ENCODE peak calls at places on chromosomes 13 and 19, in four cellular contexts. P is CD4-positive, CD25-positive, alpha-beta regulatory T cell; C is skeletal muscle cell; X is NCI-H2081. O is an unnamed sample.

GRCh38 chr19:17249887-17250548 is 4.3 kb upstream of the NR2F6 start:
- DNase-seq in C (no peak), X (no peak), P (no peak), O (no peak)

GRCh38 chr13:40895207-40895606 is 105.8 kb downstream of the SLC25A15 start:
- DNase-seq in X (no peak), P (no peak), C (no peak), O (no peak)

GRCh38 chr19:54420383-54421168 is 5.3 kb downstream of the TTYH1 start:
- DNase-seq in C (no peak), X (no peak), P (no peak), O (no peak)

GRCh38 chr13:95168191-95168590 is 133.1 kb downstream of the ABCC4 start:
- DNase-seq in P (no peak), C (no peak), X (no peak), O (no peak)

GRCh38 chr13:110332750-110333149 is 25.7 kb downstream of the COL4A2 start:
- DNase-seq in C (no peak), X (no peak), P (no peak), O (no peak)

GRCh38 chr13:103517066-103517767 is 451.0 kb upstream of the SLC10A2 start:
- DNase-seq in C (no peak), X (peak), P (no peak), O (no peak)

GRCh38 chr19:46674416-46675178 is 13.6 kb upstream of the DACT3 start:
- DNase-seq in C (no peak), X (peak), P (no peak), O (no peak)

GRCh38 chr19:34188388-34188787 is 16.1 kb downstream of the LSM14A start:
- DNase-seq in P (no peak), C (no peak), X (no peak), O (no peak)

GRCh38 chr13:110339263-110339662 is 32.2 kb downstream of the COL4A2 start:
- DNase-seq in P (no peak), X (no peak), C (no peak), O (no peak)

GRCh38 chr13:25232937-25233515 is 54.3 kb downstream of the MTMR6 start:
- DNase-seq in C (no peak), X (peak), P (peak), O (peak)

GRCh38 chr13:22173605-22174004 is 502.7 kb downstream of the FGF9 start:
- DNase-seq in C (no peak), P (no peak), X (no peak), O (no peak)

GRCh38 chr13:75902166-75903104 is 266.3 kb downstream of the LMO7 start:
- DNase-seq in C (no peak), X (no peak), P (no peak), O (peak)

GRCh38 chr19:31127132-31127967 is 221.9 kb downstream of the TSHZ3 start:
- DNase-seq in C (peak), P (no peak), X (no peak), O (no peak)

GRCh38 chr19:28359819-28360414 is 853.0 kb downstream of the UQCRFS1 start:
- DNase-seq in P (no peak), C (no peak), X (no peak), O (no peak)

GRCh38 chr13:98478134-98479129 is 98.5 kb downstream of the STK24 start:
- DNase-seq in X (no peak), C (no peak), P (no peak), O (no peak)

GRCh38 chr13:51222510-51223283 is 499 bp downstream of the FAM124A start:
- DNase-seq in P (peak), X (peak), C (no peak), O (no peak)

GRCh38 chr19:14118165-14119051 is 846 bp upstream of the PRKACA start:
- DNase-seq in X (peak), C (peak), P (peak), O (peak)

GRCh38 chr13:53411443-53411842 is 382.8 kb downstream of the OLFM4 start:
- DNase-seq in C (no peak), P (no peak), X (peak), O (no peak)

GRCh38 chr19:23402388-23402787 is 7.1 kb upstream of the ZNF91 start:
- DNase-seq in C (no peak), P (no peak), X (no peak), O (no peak)

GRCh38 chr19:44003461-44004134 is 841 bp downstream of the ZNF230 start:
- DNase-seq in X (peak), P (peak), C (no peak), O (peak)

GRCh38 chr19:51546107-51546649 is 14.7 kb upstream of the SIGLEC6 start:
- DNase-seq in P (no peak), C (no peak), X (no peak), O (no peak)

GRCh38 chr19:7242601-7243258 is 51.5 kb downstream of the INSR start:
- DNase-seq in P (no peak), X (no peak), C (peak), O (no peak)

GRCh38 chr19:7904074-7905020 is 670 bp downstream of the MAP2K7 start:
- DNase-seq in C (no peak), X (no peak), P (peak), O (peak)

GRCh38 chr19:5130371-5131030 is 161.6 kb downstream of the KDM4B start:
- DNase-seq in C (no peak), P (peak), X (no peak), O (no peak)

GRCh38 chr19:1400281-1401137 is 833 bp downstream of the GAMT start:
- DNase-seq in C (no peak), X (peak), P (no peak), O (peak)

GRCh38 chr19:6057651-6058365 is 52.5 kb downstream of the RFX2 start:
- DNase-seq in X (no peak), C (no peak), P (no peak), O (no peak)

O was measured in SHP77.